ENCODE peak calls at places on chromosome 11, in ten cellular contexts. Z is IMR-90, T is fibroblast of lung, I is neuronal stem cell, E is HCT116, L is neural progenitor cell, B is mammary epithelial cell, G is MM.1S, A is trophoblast cell, U is hepatocyte. O is an unnamed sample.
A peak's percentile ranks its signal among the peaks of the same experiment; 100 is the strongest.

GRCh38 chr11:80297808-80298460 is 857.1 kb upstream of the TENM4 start:
- DNase-seq in L (no peak), U (no peak), T (peak; percentile 77), A (no peak), G (no peak), E (no peak), I (no peak), Z (peak; percentile 82), B (peak; percentile 67), O (no peak)

GRCh38 chr11:70296681-70297080 is 26.2 kb downstream of the PPFIA1 start:
- DNase-seq in B (no peak), L (no peak), T (peak; percentile 52), Z (no peak), G (no peak), A (no peak), I (no peak), E (no peak), U (no peak), O (no peak)

GRCh38 chr11:111368285-111368560 is 10.9 kb downstream of the POU2AF1 start:
- DNase-seq in U (no peak), B (no peak), A (no peak), Z (no peak), I (no peak), L (no peak), E (no peak), T (no peak), G (no peak), O (no peak)

GRCh38 chr11:67248653-67249052 is 17.6 kb upstream of the GRK2 start:
- DNase-seq in L (no peak), B (peak; percentile 86), I (no peak), U (no peak), E (no peak), Z (no peak), T (peak; percentile 34), A (peak; percentile 97), G (no peak), O (no peak)

GRCh38 chr11:44954051-44954906 is 3.6 kb upstream of the TP53I11 start:
- DNase-seq in Z (no peak), G (no peak), I (no peak), U (no peak), L (no peak), A (no peak), T (no peak), B (no peak), E (no peak), O (no peak)

GRCh38 chr11:36391062-36391461 is 95.0 kb downstream of the PRR5L start:
- DNase-seq in A (no peak), U (no peak), T (no peak), I (no peak), Z (no peak), B (no peak), E (no peak), G (no peak), L (no peak), O (peak; percentile 22)

GRCh38 chr11:57427692-57428082 is 766 bp upstream of the SLC43A3 start:
- DNase-seq in E (no peak), A (no peak), T (peak; percentile 74), I (no peak), Z (peak; percentile 57), B (no peak), G (no peak), L (no peak), U (no peak), O (no peak)

GRCh38 chr11:84780689-84781293 is 846.4 kb downstream of the DLG2 start:
- DNase-seq in Z (peak; percentile 15), E (peak; percentile 12), T (peak; percentile 39), B (peak; percentile 14), G (peak; percentile 54), I (peak; percentile 17), L (peak; percentile 34), U (peak; percentile 21), A (no peak), O (peak; percentile 31)

GRCh38 chr11:111793863-111794262 is 27.7 kb upstream of the PPP2R1B start:
- DNase-seq in B (peak; percentile 65), A (peak; percentile 87), E (no peak), Z (peak; percentile 47), I (no peak), G (no peak), T (peak; percentile 78), L (no peak), U (no peak), O (no peak)

DNA sequence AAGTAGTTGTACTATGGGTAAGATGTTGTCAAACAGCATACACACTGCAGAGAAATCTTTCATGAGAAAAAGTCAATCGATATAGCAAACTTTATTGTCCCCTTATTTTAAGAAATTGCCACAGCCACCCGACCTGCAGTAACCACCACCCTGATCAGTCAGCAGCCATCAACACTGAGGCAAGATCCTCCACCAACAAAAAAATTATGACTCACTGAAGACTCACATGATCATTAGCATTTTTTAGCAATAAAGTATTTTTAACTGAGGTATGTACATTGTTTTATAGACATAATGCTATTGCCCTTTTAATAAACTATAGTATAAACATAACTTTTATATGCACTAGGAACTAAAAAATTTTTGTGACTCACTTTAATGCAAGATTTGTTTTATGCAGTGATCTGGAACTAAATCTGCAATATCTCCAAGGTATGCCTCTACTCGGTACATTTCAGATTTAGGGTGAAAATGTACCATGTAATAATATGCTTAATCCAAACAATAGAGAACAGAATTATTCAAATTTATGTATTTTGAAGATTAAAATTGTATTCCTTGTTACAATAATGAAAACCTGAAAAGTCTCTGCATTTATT is 79.2 kb upstream of the CEP126 start:
- DNase-seq in B (no peak), G (no peak), E (no peak), A (no peak), Z (peak; percentile 24), T (no peak), U (no peak), L (no peak), I (no peak), O (no peak)
- H2AFZ ChIP-seq in B (no peak overlapping the region), G (no peak overlapping the region), E (no peak overlapping the region), A (no peak overlapping the region), Z (no peak overlapping the region), T (no peak overlapping the region), U (no peak overlapping the region), L (no peak overlapping the region), I (no peak overlapping the region), O (no peak overlapping the region)

GRCh38 chr11:76748931-76749330 is 34.2 kb upstream of the TSKU start:
- DNase-seq in I (no peak), E (no peak), G (no peak), T (no peak), L (no peak), Z (no peak), U (no peak), A (no peak), B (no peak), O (no peak)
- H2AFZ ChIP-seq in I (no peak overlapping the region), E (no peak overlapping the region), G (no peak overlapping the region), T (no peak overlapping the region), L (no peak overlapping the region), Z (no peak overlapping the region), U (no peak overlapping the region), A (no peak overlapping the region), B (no peak overlapping the region), O (no peak overlapping the region)

GRCh38 chr11:1835671-1836010 is 851 bp downstream of the SYT8 start:
- DNase-seq in I (no peak), T (no peak), A (peak; percentile 87), E (no peak), Z (no peak), G (no peak), B (no peak), L (no peak), U (no peak), O (no peak)
- H2AFZ ChIP-seq in I (no peak overlapping the region), T (no peak overlapping the region), A (no peak overlapping the region), E (no peak overlapping the region), Z (no peak overlapping the region), G (no peak overlapping the region), B (no peak overlapping the region), L (no peak overlapping the region), U (no peak overlapping the region), O (no peak overlapping the region)

GRCh38 chr11:19080579-19080993 is 20.1 kb upstream of the MRGPRX2 start:
- DNase-seq in L (no peak), G (no peak), T (peak; percentile 94), B (peak; percentile 58), I (no peak), Z (peak; percentile 26), U (peak; percentile 25), A (no peak), E (no peak), O (no peak)

GRCh38 chr11:19075636-19076035 is 15.1 kb upstream of the MRGPRX2 start:
- DNase-seq in L (no peak), B (no peak), Z (no peak), E (no peak), G (no peak), T (no peak), A (peak; percentile 94), U (no peak), I (no peak), O (no peak)

GRCh38 chr11:19079643-19080440 is 19.3 kb upstream of the MRGPRX2 start:
- DNase-seq in G (no peak), I (no peak), T (peak; percentile 95), U (peak; percentile 19), B (peak; percentile 90), L (no peak), E (peak; percentile 47), A (peak; percentile 33), Z (peak; percentile 68), O (no peak)

GRCh38 chr11:19076744-19077589 is 16.4 kb upstream of the MRGPRX2 start:
- DNase-seq in E (peak; percentile 31), G (peak; percentile 57), L (peak; percentile 65), A (peak; percentile 59), I (peak; percentile 59), B (peak; percentile 34), Z (peak; percentile 19), T (peak; percentile 16), U (peak; percentile 69), O (peak; percentile 48)

DNA sequence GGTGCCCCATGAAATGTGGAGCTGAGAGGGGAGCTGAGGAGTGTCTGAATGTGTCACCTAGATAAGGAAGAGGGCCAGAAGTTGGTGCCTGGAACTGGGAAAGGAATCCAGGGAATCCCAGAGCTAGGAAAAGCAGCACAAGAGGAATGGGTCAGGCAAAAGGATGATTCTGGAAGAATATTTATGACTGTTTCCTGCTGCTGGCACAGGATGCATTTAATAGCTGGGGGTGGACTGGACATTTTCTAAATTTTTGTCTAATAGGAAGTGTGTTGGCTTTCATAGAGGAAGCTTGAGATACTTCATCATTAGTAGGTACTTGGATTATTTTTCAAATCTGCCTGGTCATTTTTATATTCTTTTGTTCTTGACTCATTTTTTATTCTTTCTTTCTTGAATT is 17.4 kb upstream of the MRGPRX2 start:
- DNase-seq in G (no peak), L (no peak), E (no peak), Z (no peak), U (no peak), T (peak; percentile 6), B (no peak), I (no peak), A (no peak), O (no peak)
- H2AFZ ChIP-seq in G (no peak overlapping the region), L (no peak overlapping the region), E (no peak overlapping the region), Z (no peak overlapping the region), U (no peak overlapping the region), T (no peak overlapping the region), B (no peak overlapping the region), I (no peak overlapping the region), A (no peak overlapping the region), O (no peak overlapping the region)

O was measured in OCI-LY7.